ENCODE peak calls at places on chromosomes 2 and 18, in five cellular contexts. S is H54, T is SW480, N is spleen, A is Caco-2. Y is an unnamed sample.

GRCh38 chr18:9615973-9616559 is 1.7 kb upstream of the PPP4R1 start:
- DNase-seq in T (no peak), N (no peak), S (no peak), A (no peak), Y (no peak)

GRCh38 chr18:42477261-42477660 is 522.2 kb downstream of the PIK3C3 start:
- DNase-seq in N (no peak), S (no peak), T (no peak), A (no peak), Y (no peak)

GRCh38 chr2:42902939-42903709 is 110.7 kb upstream of the HAAO start:
- DNase-seq in S (no peak), N (no peak), A (no peak), T (no peak), Y (no peak)

GRCh38 chr2:219724628-219725027 is 97.2 kb downstream of the SLC4A3 start:
- DNase-seq in A (no peak), T (no peak), S (no peak), N (no peak), Y (peak; percentile 65)

GRCh38 chr18:60198063-60198462 is 174.5 kb downstream of the MC4R start:
- DNase-seq in A (no peak), N (no peak), S (no peak), T (no peak), Y (peak; percentile 16)

GRCh38 chr2:227511955-227512354 is 40.0 kb downstream of the AGFG1 start:
- DNase-seq in A (no peak), N (no peak), S (no peak), T (no peak), Y (no peak)

GRCh38 chr2:233053928-233054774 is 6.0 kb upstream of the INPP5D start:
- DNase-seq in T (peak; percentile 48), A (peak; percentile 68), S (peak; percentile 78), N (peak; percentile 92), Y (peak; percentile 29)

GRCh38 chr2:173613386-173613785 is 258.7 kb downstream of the CDCA7 start:
- DNase-seq in A (no peak), T (no peak), N (no peak), S (no peak), Y (no peak)

GRCh38 chr2:43950383-43951008 is 45.3 kb downstream of the LRPPRC start:
- DNase-seq in T (peak; percentile 54), A (peak; percentile 38), N (no peak), S (no peak), Y (peak; percentile 55)

GRCh38 chr2:602571-603366 is 74.4 kb downstream of the TMEM18 start:
- DNase-seq in N (no peak), T (peak; percentile 69), A (no peak), S (no peak), Y (no peak)

GRCh38 chr18:29712785-29713184 is 1329.8 kb downstream of the DSC3 start:
- DNase-seq in N (no peak), T (no peak), A (no peak), S (no peak), Y (peak; percentile 40)

GRCh38 chr2:202382684-202383083 is 6.6 kb downstream of the BMPR2 start:
- DNase-seq in S (no peak), A (no peak), T (no peak), N (no peak), Y (no peak)